ENCODE peak calls at places on chromosomes 4 and X, in nine cellular contexts. J, F, D, O, L, K, R, U and S are unnamed samples. For H3K4me1, the result is how much of the 10 kb centered on the place peaks cover.

GRCh38 chrX:71867680-71868079 is 43.0 kb upstream of the NHSL2 start:
- DNase-seq in J (no peak), F (no peak), D (no peak), O (no peak), L (no peak), K (no peak), R (no peak), U (no peak), S (no peak)

GRCh38 chrX:119488749-119489148 is 20.5 kb downstream of the SLC25A5 start:
- DNase-seq in J (no peak), F (peak), D (peak), O (no peak), L (peak), K (no peak), R (no peak), U (peak), S (peak)

GRCh38 chr4:187103351-187103750 is 379.7 kb upstream of the FAT1 start:
- DNase-seq in J (no peak), F (no peak), D (no peak), O (no peak), L (no peak), K (no peak), R (no peak), U (no peak), S (no peak)

GRCh38 chrX:74346124-74346523 is 42.1 kb downstream of the ZCCHC13 start:
- DNase-seq in J (no peak), F (no peak), D (no peak), O (no peak), L (no peak), K (no peak), R (no peak), U (no peak), S (no peak)

GRCh38 chrX:116239944-116240391 is 69.4 kb downstream of the AGTR2 start:
- DNase-seq in J (no peak), F (peak), D (no peak), O (no peak), L (no peak), K (no peak), R (no peak), U (no peak), S (no peak)

GRCh38 chr4:120694973-120695372 is 227.6 kb downstream of the PRDM5 start:
- DNase-seq in J (no peak), F (peak), D (peak), O (peak), L (peak), K (no peak), R (no peak), U (no peak), S (no peak)

GRCh38 chrX:57821703-57822375 is 88.4 kb downstream of the ZXDA start:
- DNase-seq in J (no peak), F (peak), D (peak), O (peak), L (no peak), K (peak), R (no peak), U (peak), S (peak)

GRCh38 chrX:21968333-21968732 is 27.8 kb downstream of the SMS start:
- DNase-seq in J (no peak), F (no peak), D (no peak), O (no peak), L (no peak), K (no peak), R (no peak), U (no peak), S (no peak)

GRCh38 chr4:122836941-122837340 is 10.3 kb downstream of the FGF2 start:
- DNase-seq in J (no peak), F (no peak), D (no peak), O (no peak), L (no peak), K (no peak), R (no peak), U (no peak), S (no peak)

GRCh38 chrX:9180623-9181022 is 146.7 kb upstream of the FAM9B start:
- DNase-seq in J (no peak), F (no peak), D (no peak), O (no peak), L (no peak), K (no peak), R (no peak), U (no peak), S (no peak)

GRCh38 chr4:76083386-76083785 is 8.9 kb downstream of the ART3 start:
- DNase-seq in J (no peak), F (no peak), D (no peak), O (no peak), L (no peak), K (no peak), R (no peak), U (no peak), S (no peak)

GRCh38 chrX:150558424-150558823 is 10.0 kb upstream of the MTM1 start:
- DNase-seq in J (no peak), F (no peak), D (no peak), O (no peak), L (no peak), K (no peak), R (no peak), U (no peak), S (no peak)

GRCh38 chr4:30904593-30904992 is 184.4 kb downstream of the PCDH7 start:
- DNase-seq in J (no peak), F (no peak), D (no peak), O (no peak), L (no peak), K (no peak), R (no peak), U (no peak), S (no peak)

GRCh38 chrX:108001218-108001814 is 19.1 kb upstream of the TEX13B start:
- DNase-seq in J (no peak), F (peak), D (no peak), O (peak), L (no peak), K (no peak), R (no peak), U (no peak), S (no peak)

GRCh38 chr4:182103614-182104319 is 139.4 kb upstream of the TENM3 start:
- DNase-seq in J (no peak), F (no peak), D (no peak), O (no peak), L (no peak), K (no peak), R (no peak), U (no peak), S (no peak)

GRCh38 chrX:774536-774935 is 143.9 kb downstream of the SHOX start:
- DNase-seq in J (no peak), F (no peak), D (no peak), O (no peak), L (no peak), K (no peak), R (peak), U (no peak), S (no peak)

GRCh38 chrX:129876734-129877395 is 29.1 kb upstream of the UTP14A start:
- DNase-seq in J (no peak), F (no peak), D (no peak), O (peak), L (no peak), K (no peak), R (no peak), U (no peak), S (no peak)

GRCh38 chr4:127896069-127896468 is 15.4 kb downstream of the PLK4 start:
- DNase-seq in J (no peak), F (no peak), D (no peak), O (no peak), L (no peak), K (no peak), R (no peak), U (no peak), S (no peak)

GRCh38 chrX:68868316-68868715 is 39.5 kb downstream of the EFNB1 start:
- DNase-seq in J (no peak), F (no peak), D (no peak), O (no peak), L (no peak), K (no peak), R (no peak), U (no peak), S (no peak)

GRCh38 chr4:37812713-37813112 is 13.8 kb upstream of the PGM2 start:
- DNase-seq in J (no peak), F (no peak), D (no peak), O (peak), L (no peak), K (no peak), R (no peak), U (no peak), S (no peak)

GRCh38 chr4:47703008-47703407 is 134.9 kb downstream of the CORIN start:
- DNase-seq in J (no peak), F (no peak), D (no peak), O (no peak), L (no peak), K (no peak), R (no peak), U (no peak), S (no peak)

GRCh38 chr4:92303621-92304027 is at the start of gene GRID2:
- DNase-seq in J (no peak), F (no peak), D (no peak), O (peak), L (no peak), K (no peak), R (no peak), U (no peak), S (peak)

GRCh38 chr4:9861561-9861960 is 80.1 kb downstream of the DRD5 start:
- DNase-seq in J (no peak), F (no peak), D (no peak), O (no peak), L (no peak), K (no peak), R (no peak), U (no peak), S (no peak)

GRCh38 chr4:104907074-104907649 is 239.5 kb upstream of the TET2 start:
- DNase-seq in J (no peak), F (no peak), D (no peak), O (no peak), L (no peak), K (no peak), R (no peak), U (no peak), S (no peak)

GRCh38 chrX:53081925-53082772 is at the start of gene TSPYL2:
- DNase-seq in J (peak), F (peak), D (peak), O (peak), L (peak), K (peak), R (peak), U (peak), S (peak)

GRCh38 chr4:22179124-22179874 is 230.7 kb upstream of the KCNIP4 start:
- DNase-seq in J (no peak), F (no peak), D (peak), O (no peak), L (no peak), K (no peak), R (no peak), U (no peak), S (no peak)

GRCh38 chrX:41621236-41621651 is 67.5 kb upstream of the GPR34 start:
- DNase-seq in J (no peak), F (no peak), D (peak), O (peak), L (no peak), K (no peak), R (no peak), U (no peak), S (no peak)

DNA sequence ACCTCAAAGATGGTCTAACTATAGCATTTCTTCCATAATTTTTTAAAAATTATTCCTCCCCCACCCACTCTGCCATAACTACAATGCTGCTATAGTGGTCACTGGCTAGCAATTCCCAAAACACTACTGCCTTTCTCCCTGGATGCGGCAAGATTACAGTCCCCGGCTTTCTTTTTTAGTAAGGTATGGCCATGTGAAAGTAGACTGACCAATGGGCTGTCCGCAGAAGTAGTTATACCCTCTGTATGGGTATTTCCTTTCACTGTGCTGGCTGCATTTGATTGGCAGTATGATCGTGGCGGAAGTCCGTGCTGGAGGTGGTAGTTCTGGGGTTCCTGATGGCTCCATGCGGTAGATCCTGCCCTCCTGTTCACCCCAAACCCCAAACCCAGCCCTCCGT is 166.0 kb downstream of the FBXO8 start:
- DNase-seq in J (no peak), F (no peak), D (no peak), O (no peak), L (no peak), K (no peak), R (no peak), U (no peak), S (no peak)
- H3K27ac ChIP-seq in J (no peak), F (no peak), D (no peak), O (no peak), L (no peak), K (no peak), R (no peak), U (no peak), S (no peak)

DNA sequence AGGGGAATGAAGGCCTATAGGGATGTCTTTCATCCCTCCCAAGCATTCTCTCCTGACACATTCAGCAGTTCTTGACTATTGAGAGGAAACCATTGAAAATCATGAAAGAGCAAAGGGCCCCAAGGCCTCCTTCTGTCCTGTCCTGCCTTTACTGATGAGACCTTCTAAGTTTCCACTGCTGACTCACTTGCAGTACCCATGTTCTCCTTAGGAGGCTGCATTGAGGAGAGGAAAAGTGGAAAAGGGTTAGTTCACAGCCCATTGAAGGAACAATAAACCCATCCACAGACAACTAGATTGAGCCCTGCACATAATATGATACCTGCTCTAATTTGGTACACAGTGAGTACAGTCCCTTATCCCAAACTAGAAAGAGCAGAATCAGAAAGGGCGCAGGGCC is 115.1 kb upstream of the PNPLA4 start:
- DNase-seq in J (no peak), F (no peak), D (no peak), O (peak), L (no peak), K (no peak), R (no peak), U (no peak), S (no peak)
- H3K4me1 ChIP-seq in J (under half), F (under half), D (under half), O (under half), L (under half), K (under half), R (under half), U (under half), S (under half)

GRCh38 chr4:174283507-174284180 is at the start of the genes CEP44 and FBXO8:
- DNase-seq in J (peak), F (peak), D (peak), O (peak), L (peak), K (peak), R (peak), U (peak), S (peak)
- TF ChIP-seq POLR2A in J (no peak), F (no peak), D (no peak), O (no peak), L (peak), K (peak), R (no peak), U (peak), S (no peak)

DNA sequence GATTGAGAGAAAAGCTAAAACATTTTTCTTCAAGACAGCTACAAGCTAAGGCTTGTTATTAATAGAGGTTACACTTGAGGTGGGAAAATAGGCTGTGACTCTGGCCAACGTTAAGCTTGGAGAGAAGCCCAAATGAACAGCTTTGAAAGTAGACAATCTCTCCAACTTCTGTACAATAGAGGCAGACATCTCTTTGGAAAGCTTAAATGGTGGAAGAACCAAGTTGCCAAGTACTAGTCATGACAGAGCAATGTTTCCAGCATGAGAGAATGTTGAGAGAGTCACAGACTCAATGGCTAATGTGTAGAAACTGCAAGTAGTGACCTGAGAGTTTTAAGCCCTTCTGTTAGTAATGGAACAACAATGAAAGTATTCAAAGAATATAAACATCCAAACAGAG is 298.1 kb downstream of the INPP4B start:
- DNase-seq in J (no peak), F (no peak), D (no peak), O (no peak), L (no peak), K (no peak), R (no peak), U (no peak), S (no peak)
- H3K27ac ChIP-seq in J (no peak), F (no peak), D (no peak), O (peak), L (no peak), K (no peak), R (no peak), U (no peak), S (no peak)

GRCh38 chr4:74109894-74110605 is 11.1 kb upstream of the CXCL2 start:
- DNase-seq in J (no peak), F (peak), D (no peak), O (peak), L (no peak), K (no peak), R (no peak), U (no peak), S (no peak)
- H3K4me1 ChIP-seq in J (under half), F (under half), D (under half), O (half or more), L (under half), K (under half), R (under half), U (under half), S (under half)

DNA sequence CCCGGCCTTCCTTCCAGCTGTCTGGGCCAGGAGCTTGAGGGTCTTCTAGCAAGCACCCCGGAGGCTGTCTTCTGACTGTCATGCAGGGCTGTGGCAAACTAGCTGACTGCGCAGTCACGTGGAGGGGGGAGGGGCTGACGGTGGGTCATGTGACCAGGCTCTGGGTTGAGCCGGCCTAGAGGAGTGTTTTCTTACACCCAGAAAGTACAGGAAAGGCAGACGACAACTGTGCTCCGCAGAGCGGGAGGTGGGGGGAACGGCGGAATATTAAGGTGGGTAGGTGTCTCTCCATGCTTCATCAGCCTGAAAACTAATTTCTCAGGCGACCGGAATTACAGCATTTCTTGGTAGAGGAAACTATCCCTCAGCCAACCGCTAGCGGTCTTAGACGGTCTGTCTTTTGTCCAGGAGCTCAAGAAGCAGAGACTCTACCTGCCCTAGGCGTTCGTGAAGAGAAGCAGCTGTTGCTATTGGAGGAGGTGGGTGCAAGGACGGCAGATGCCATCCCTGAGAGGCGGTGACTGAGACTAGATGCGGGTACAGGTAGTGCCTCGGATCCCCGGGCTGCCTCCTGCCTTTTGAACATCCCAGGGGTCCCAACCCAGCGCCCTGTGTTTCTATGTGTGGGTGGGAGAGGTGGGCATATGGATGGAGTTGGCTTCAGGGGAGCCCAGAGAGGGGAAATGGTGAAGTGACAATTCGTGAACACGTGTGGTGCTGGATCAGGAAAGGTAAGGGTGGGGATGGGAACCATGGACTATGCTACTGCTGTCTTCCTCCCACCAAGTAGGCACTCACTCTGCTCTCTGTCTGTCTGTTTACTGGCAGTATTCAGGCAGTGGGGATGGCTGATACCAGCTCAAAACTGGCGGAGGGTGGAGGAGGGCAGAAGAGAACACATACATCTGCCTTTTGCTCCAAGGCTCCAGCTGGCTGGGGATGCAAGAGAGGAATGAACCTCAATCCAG is 8.8 kb downstream of the GPRASP1 start:
- DNase-seq in J (peak), F (peak), D (peak), O (peak), L (peak), K (peak), R (peak), U (peak), S (peak)
- TF ChIP-seq POLR2A in J (no peak), F (peak), D (no peak), O (peak), L (no peak), K (peak), R (no peak), U (peak), S (no peak)

GRCh38 chrX:110012818-110013484 is 10.0 kb downstream of the TMEM164 start:
- DNase-seq in J (no peak), F (peak), D (no peak), O (no peak), L (no peak), K (no peak), R (no peak), U (no peak), S (no peak)
- H3K27ac ChIP-seq in J (no peak), F (peak), D (no peak), O (no peak), L (no peak), K (no peak), R (no peak), U (no peak), S (no peak)

GRCh38 chrX:134183665-134184064 is 53.3 kb upstream of the CCDC160 start:
- DNase-seq in J (no peak), F (no peak), D (no peak), O (no peak), L (no peak), K (no peak), R (no peak), U (no peak), S (no peak)

GRCh38 chrX:134184936-134185335 is 52.0 kb upstream of the CCDC160 start:
- DNase-seq in J (no peak), F (no peak), D (no peak), O (no peak), L (no peak), K (no peak), R (no peak), U (no peak), S (no peak)

GRCh38 chrX:134177527-134177926 is 59.5 kb upstream of the CCDC160 start:
- DNase-seq in J (no peak), F (no peak), D (no peak), O (no peak), L (no peak), K (no peak), R (no peak), U (no peak), S (no peak)

GRCh38 chrX:134181261-134181660 is 55.7 kb upstream of the CCDC160 start:
- DNase-seq in J (no peak), F (no peak), D (no peak), O (no peak), L (no peak), K (no peak), R (no peak), U (no peak), S (no peak)

DNA sequence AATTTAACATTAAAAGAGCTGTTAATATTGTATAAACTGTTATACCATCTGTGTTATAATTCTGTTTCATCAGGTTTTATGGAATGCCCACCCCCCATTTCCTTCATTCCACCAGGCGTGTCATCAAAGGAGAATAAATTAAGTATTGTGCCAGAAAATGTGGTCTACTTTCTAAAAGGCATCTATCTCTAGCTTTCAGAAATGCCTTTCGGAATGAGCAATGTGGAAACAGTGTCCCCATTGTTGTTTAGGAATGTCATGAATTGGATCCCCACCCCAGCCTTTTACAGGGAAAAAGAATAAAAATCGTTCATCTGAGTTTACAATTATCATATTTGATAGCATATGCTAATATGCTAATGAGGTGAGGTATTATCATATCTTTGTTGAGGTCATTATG is 56.4 kb upstream of the CCDC160 start:
- DNase-seq in J (no peak), F (no peak), D (no peak), O (no peak), L (no peak), K (no peak), R (no peak), U (no peak), S (no peak)
- H3K4me1 ChIP-seq in J (under half), F (under half), D (under half), O (under half), L (under half), K (under half), R (under half), U (under half), S (under half)